ENCODE peak calls at places on chromosomes 2 and 18, in four cellular contexts. B, X, I and V are unnamed samples.

GRCh38 chr2:236673126-236673822 is 103.6 kb downstream of the ACKR3 start:
- DNase-seq in I (no peak), B (peak; percentile 11), X (peak; percentile 8), V (no peak)

GRCh38 chr18:27921904-27922541 is 254.9 kb downstream of the CDH2 start:
- DNase-seq in B (peak; percentile 28), X (no peak), I (peak; percentile 87), V (peak; percentile 68)

GRCh38 chr2:119234021-119235019 is 10.7 kb downstream of the STEAP3 start:
- DNase-seq in B (peak; percentile 73), X (peak; percentile 70), I (peak; percentile 77), V (peak; percentile 27)

GRCh38 chr2:17827306-17827705 is 11.0 kb downstream of the MSGN1 start:
- DNase-seq in B (peak; percentile 38), I (no peak), X (no peak), V (no peak)

GRCh38 chr2:234966340-234966739 is 14.5 kb downstream of the SH3BP4 start:
- DNase-seq in I (no peak), X (no peak), B (no peak), V (no peak)

GRCh38 chr2:236936446-236936940 is 149.2 kb upstream of the COPS8 start:
- DNase-seq in I (no peak), X (peak; percentile 33), B (no peak), V (no peak)

GRCh38 chr2:156486175-156486574 is 50.0 kb downstream of the GPD2 start:
- DNase-seq in B (no peak), I (no peak), X (no peak), V (peak; percentile 60)

GRCh38 chr2:100281521-100282438 is 40.5 kb downstream of the LONRF2 start:
- DNase-seq in X (no peak), B (no peak), I (peak; percentile 62), V (no peak)

GRCh38 chr2:32931519-32931918 is 15.2 kb upstream of the LTBP1 start:
- DNase-seq in X (peak; percentile 14), I (no peak), B (no peak), V (no peak)

GRCh38 chr2:61368687-61369665 is 101.9 kb downstream of the USP34 start:
- DNase-seq in B (no peak), I (no peak), X (no peak), V (no peak)

GRCh38 chr2:216829533-216829932 is 30.3 kb downstream of the TNP1 start:
- DNase-seq in B (no peak), I (no peak), X (no peak), V (peak; percentile 63)

GRCh38 chr2:95174031-95174430 is 8.4 kb downstream of the ZNF2 start:
- DNase-seq in I (no peak), X (no peak), B (no peak), V (peak; percentile 25)

GRCh38 chr2:21519821-21520220 is 396.1 kb downstream of the TDRD15 start:
- DNase-seq in X (no peak), I (no peak), B (no peak), V (no peak)
- H2BK120ac ChIP-seq in X (no peak overlapping the region), I (no peak overlapping the region), B (no peak overlapping the region), V (no peak overlapping the region)

GRCh38 chr18:5197032-5197434 is at the start of gene AKAIN1:
- DNase-seq in I (peak; percentile 85), X (peak; percentile 79), B (peak; percentile 78), V (peak; percentile 18)

GRCh38 chr18:5195656-5196055 is 1.4 kb downstream of the AKAIN1 start:
- DNase-seq in B (no peak), X (no peak), I (peak; percentile 13), V (no peak)

GRCh38 chr18:5196253-5197031 is 615 bp downstream of the AKAIN1 start:
- DNase-seq in I (peak; percentile 44), X (peak; percentile 59), B (peak; percentile 60), V (no peak)

GRCh38 chr18:5197461-5197860 is 404 bp upstream of the AKAIN1 start:
- DNase-seq in I (peak; percentile 23), X (no peak), B (peak; percentile 43), V (no peak)
- H4K5ac ChIP-seq in I (no peak overlapping the region), X (no peak overlapping the region), B (no peak overlapping the region), V (no peak overlapping the region)

DNA sequence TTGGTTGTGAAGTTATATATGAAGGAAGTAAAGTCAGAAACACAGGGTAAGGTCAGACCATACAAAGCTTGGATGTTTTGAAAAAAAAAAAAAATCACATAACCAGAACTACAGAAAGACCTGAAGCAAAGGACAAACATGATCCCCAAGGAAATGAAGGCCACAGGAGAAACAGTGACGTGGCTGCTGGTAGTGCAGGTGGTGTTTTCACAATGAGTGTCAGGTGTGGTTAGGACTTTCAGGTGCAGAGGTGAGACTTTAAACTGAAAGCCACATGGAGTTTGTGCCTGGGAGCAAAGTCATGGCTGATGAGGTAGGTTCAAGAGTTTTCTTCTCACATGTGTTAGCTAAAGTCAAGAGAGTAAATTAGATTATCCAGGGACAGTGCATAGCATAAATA is 270.7 kb downstream of the PIEZO2 start:
- DNase-seq in I (no peak), B (no peak), X (no peak), V (no peak)
- H3K27ac ChIP-seq in I (no peak overlapping the region), B (no peak overlapping the region), X (no peak overlapping the region), V (no peak overlapping the region)

DNA sequence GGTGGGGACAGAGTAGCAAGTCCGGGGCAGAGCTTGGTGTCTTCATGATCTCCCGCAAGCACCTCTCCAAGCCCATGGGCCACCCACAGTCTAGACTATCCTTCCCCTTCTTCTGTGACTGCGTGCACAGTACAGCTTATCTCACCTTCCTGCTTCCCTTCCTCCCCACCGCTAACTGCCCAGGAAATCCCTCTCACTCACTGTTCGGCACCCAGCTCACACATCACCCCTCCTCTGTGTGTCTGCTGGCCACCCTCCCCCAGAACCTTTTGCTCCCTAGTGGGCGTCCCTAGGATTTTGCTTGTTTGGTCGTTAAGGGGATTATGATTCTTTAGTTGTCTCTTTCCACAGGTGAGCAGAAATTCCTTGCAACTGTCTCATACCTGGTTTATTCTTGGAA is 31.5 kb upstream of the SMAD7 start:
- DNase-seq in I (no peak), X (no peak), B (no peak), V (no peak)
- H2BK120ac ChIP-seq in I (no peak overlapping the region), X (no peak overlapping the region), B (no peak overlapping the region), V (no peak overlapping the region)

DNA sequence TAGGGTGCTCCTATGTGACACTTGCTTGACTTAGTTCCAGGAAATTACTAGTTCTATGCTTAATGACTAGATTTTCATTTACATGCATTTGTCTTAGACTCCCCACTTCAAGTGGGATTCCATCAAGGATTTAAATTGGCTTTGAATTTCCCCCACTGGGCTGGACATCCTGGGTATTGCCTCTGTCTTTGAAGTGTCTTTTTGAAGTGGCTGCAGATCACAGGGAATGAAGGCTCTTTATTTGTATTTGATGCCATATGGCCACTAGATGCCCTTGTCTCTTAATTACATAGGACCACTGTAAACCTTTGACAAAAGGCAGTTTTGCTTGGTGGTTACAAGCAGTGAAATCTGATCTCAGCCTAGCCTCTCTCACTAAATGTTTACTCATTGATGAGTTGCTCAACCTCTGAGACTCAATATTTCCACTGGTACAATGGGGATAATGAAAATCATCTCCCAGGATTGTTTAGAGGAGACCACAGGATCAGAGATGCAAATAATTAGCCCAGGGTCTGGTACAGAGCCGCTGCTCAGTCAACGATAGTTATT is 102.2 kb downstream of the INSIG2 start:
- DNase-seq in X (no peak), I (no peak), B (no peak), V (no peak)
- H4K5ac ChIP-seq in X (no peak overlapping the region), I (no peak overlapping the region), B (no peak overlapping the region), V (no peak overlapping the region)

GRCh38 chr2:222572761-222573174 is 83.1 kb downstream of the FARSB start:
- DNase-seq in I (no peak), B (no peak), X (no peak), V (peak; percentile 62)
- H3K27ac ChIP-seq in I (no peak overlapping the region), B (no peak overlapping the region), X (no peak overlapping the region), V (peak overlapping the region; percentile 65)

GRCh38 chr2:72887032-72887835 is at the start of gene SPR:
- DNase-seq in B (peak; percentile 71), X (peak; percentile 81), I (no peak), V (peak; percentile 40)
- H2BK120ac ChIP-seq in B (no peak within 1 kb of the TSS), X (no peak within 1 kb of the TSS), I (no peak within 1 kb of the TSS), V (no peak within 1 kb of the TSS)

GRCh38 chr2:9494096-9494495 is 19.7 kb downstream of the IAH1 start:
- DNase-seq in I (no peak), X (no peak), B (no peak), V (no peak)

GRCh38 chr2:9490789-9491188 is 16.4 kb downstream of the IAH1 start:
- DNase-seq in I (no peak), B (no peak), X (no peak), V (no peak)

GRCh38 chr2:9493478-9493877 is 19.1 kb downstream of the IAH1 start:
- DNase-seq in X (no peak), B (no peak), I (no peak), V (no peak)

GRCh38 chr2:9488583-9489547 is 14.5 kb downstream of the IAH1 start:
- DNase-seq in I (no peak), B (no peak), X (no peak), V (peak; percentile 83)

DNA sequence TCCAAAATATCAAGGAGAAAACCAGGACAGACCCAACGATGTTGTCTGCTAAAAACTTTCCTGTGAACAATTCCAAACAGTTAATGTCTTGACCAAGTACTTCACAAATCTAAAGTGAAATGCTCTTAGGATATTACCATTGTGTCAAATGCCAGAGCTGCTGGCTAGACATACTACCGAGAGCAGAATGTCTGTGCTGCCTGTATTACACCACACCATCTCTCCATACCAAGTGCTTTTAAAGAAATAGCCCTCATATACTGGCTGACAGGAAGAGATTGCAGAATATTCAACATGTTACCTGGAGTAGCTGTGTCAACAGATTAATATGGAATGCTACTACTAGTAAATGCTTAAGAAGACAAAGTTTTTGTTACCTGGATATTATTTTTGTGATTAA is 18.6 kb downstream of the IAH1 start:
- DNase-seq in I (no peak), B (no peak), X (no peak), V (no peak)
- H4K5ac ChIP-seq in I (no peak overlapping the region), B (no peak overlapping the region), X (no peak overlapping the region), V (no peak overlapping the region)

GRCh38 chr18:63262369-63263335 is 56.9 kb downstream of the BCL2 start:
- DNase-seq in B (no peak), I (no peak), X (no peak), V (no peak)

GRCh38 chr18:63260075-63260754 is 59.4 kb downstream of the BCL2 start:
- DNase-seq in X (no peak), I (no peak), B (no peak), V (no peak)

GRCh38 chr18:63258749-63259580 is 60.6 kb downstream of the BCL2 start:
- DNase-seq in I (no peak), B (no peak), X (no peak), V (no peak)

GRCh38 chr18:63259581-63259830 is 60.1 kb downstream of the BCL2 start:
- DNase-seq in X (no peak), B (no peak), I (no peak), V (no peak)

DNA sequence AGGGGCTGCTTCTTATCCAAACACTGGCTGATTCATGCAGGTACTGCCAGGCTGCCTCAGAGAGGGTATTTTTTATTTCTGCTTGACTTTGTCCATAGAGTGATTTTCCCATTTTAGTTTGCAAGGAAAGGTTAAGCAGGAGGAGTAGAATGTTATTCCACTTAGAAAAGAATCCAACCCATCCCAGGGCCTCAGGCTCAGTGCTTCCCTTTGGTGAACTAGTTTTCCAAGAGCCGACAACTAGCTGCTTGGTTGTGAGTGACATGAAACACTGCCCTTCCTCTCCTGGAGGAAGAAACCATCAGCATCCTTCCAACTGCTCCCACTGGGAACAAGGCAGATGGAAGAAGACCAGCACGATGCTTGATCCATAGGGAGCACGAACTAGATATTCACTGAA is 58.5 kb downstream of the BCL2 start:
- DNase-seq in X (no peak), I (no peak), B (no peak), V (no peak)
- H3K27ac ChIP-seq in X (no peak overlapping the region), I (peak overlapping the region; percentile 60), B (no peak overlapping the region), V (no peak overlapping the region)

GRCh38 chr2:181185948-181186347 is 205.5 kb downstream of the UBE2E3 start:
- DNase-seq in X (no peak), B (no peak), I (no peak), V (peak; percentile 22)
- H2BK120ac ChIP-seq in X (no peak overlapping the region), B (no peak overlapping the region), I (no peak overlapping the region), V (no peak overlapping the region)